ENCODE peak calls at places on chromosomes 12 and 14, in nine cellular contexts. Y is cardiac muscle cell, S is endothelial cell of umbilical vein, K is lung, R is mammary epithelial cell, C is tibial nerve, G is fibroblast of lung, Z is colonic mucosa, L is aorta. W is an unnamed sample. For H3K4me1, the result is how much of the 10 kb centered on the place peaks cover.

GRCh38 chr12:12081836-12082497 is 11.2 kb downstream of the BCL2L14 start:
- DNase-seq in Y (peak), S (peak), K (no peak), R (peak), C (no peak), G (peak), Z (peak), L (no peak), W (no peak)

GRCh38 chr12:57864811-57865751 is 18.6 kb upstream of the CTDSP2 start:
- DNase-seq in Y (peak), S (peak), K (peak), R (peak), C (peak), G (peak), Z (peak), L (peak), W (peak)

GRCh38 chr12:115941362-115941761 is 336.1 kb downstream of the MED13L start:
- DNase-seq in Y (no peak), S (no peak), K (no peak), R (no peak), C (no peak), G (peak), Z (no peak), L (no peak), W (no peak)

GRCh38 chr12:63928305-63928704 is 83.8 kb downstream of the SRGAP1 start:
- DNase-seq in Y (no peak), S (no peak), K (no peak), R (no peak), C (no peak), G (no peak), Z (no peak), L (no peak), W (no peak)

GRCh38 chr14:35240233-35240632 is 51.9 kb upstream of the PSMA6 start:
- DNase-seq in Y (no peak), S (no peak), K (no peak), R (no peak), C (no peak), G (no peak), Z (no peak), L (no peak), W (no peak)

GRCh38 chr14:75032939-75033338 is 18.3 kb downstream of the MLH3 start:
- DNase-seq in Y (no peak), S (no peak), K (no peak), R (no peak), C (no peak), G (no peak), Z (no peak), L (no peak), W (no peak)

GRCh38 chr12:69024413-69024812 is 91.4 kb upstream of the CPM start:
- DNase-seq in Y (no peak), S (no peak), K (peak), R (peak), C (no peak), G (peak), Z (peak), L (no peak), W (no peak)

GRCh38 chr14:63632932-63633514 is 8.6 kb downstream of the WDR89 start:
- DNase-seq in Y (no peak), S (peak), K (no peak), R (no peak), C (no peak), G (peak), Z (no peak), L (no peak), W (no peak)

GRCh38 chr14:65366802-65367570 is 45.5 kb upstream of the FUT8 start:
- DNase-seq in Y (no peak), S (no peak), K (no peak), R (no peak), C (no peak), G (no peak), Z (no peak), L (no peak), W (no peak)

GRCh38 chr14:65370890-65371289 is 41.6 kb upstream of the FUT8 start:
- DNase-seq in Y (no peak), S (no peak), K (no peak), R (no peak), C (no peak), G (no peak), Z (no peak), L (no peak), W (no peak)

GRCh38 chr14:65371784-65372183 is 40.7 kb upstream of the FUT8 start:
- DNase-seq in Y (no peak), S (no peak), K (no peak), R (no peak), C (no peak), G (no peak), Z (no peak), L (no peak), W (no peak)

GRCh38 chr14:65373011-65373670 is 39.4 kb upstream of the FUT8 start:
- DNase-seq in Y (no peak), S (no peak), K (no peak), R (peak), C (no peak), G (no peak), Z (no peak), L (no peak), W (no peak)

GRCh38 chr14:65369560-65369959 is 43.0 kb upstream of the FUT8 start:
- DNase-seq in Y (no peak), S (no peak), K (no peak), R (no peak), C (no peak), G (no peak), Z (no peak), L (no peak), W (no peak)
- H3K4me1 ChIP-seq in Y (under half), S (under half), K (under half), R (under half), C (under half), G (under half), Z (under half), L (under half), W (under half)

DNA sequence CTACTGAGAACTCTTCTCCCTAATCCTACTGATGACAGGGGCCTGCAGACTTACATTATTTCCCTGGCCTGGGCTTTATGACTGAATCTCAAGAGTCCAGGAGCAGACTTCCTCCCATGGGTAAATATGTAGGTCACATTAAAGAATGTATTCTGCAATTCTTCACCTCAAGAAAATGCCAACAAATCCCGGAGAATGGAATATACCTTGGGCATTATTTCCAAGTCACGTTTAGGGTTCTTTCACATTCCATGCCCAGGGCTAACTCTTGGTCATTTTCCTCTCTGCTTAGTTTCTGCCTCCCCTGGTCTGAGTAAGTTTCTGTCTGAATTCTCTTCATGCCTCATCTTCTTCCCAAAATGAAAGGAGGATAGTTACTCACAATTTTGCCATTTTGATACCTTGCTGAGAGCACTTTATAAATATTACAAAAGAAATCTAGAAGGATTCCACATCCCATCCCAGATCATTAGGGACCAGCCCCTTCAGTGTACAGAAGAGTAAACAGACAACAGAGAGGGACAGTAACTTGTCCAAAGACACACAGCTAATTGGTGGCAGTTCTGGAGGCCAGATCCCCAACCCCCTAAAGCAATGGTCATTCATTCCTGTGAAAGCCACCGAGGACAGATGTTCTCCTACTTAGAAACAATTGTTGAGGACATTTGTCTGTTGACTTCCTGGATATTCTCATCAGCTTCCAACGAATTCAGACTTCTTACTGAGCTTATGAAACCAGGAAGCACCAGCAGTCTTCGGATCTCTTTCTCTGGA is 605 bp downstream of the PAH start:
- DNase-seq in Y (no peak), S (no peak), K (no peak), R (no peak), C (no peak), G (no peak), Z (no peak), L (no peak), W (no peak)
- H3K4me3 ChIP-seq in Y (no peak), S (no peak), K (no peak), R (no peak), C (no peak), G (no peak), Z (peak), L (no peak), W (no peak)

GRCh38 chr14:93133476-93133875 is 17.8 kb upstream of the ITPK1 start:
- DNase-seq in Y (no peak), S (no peak), K (no peak), R (peak), C (no peak), G (peak), Z (peak), L (no peak), W (no peak)
- H3K27ac ChIP-seq in Y (no peak), S (no peak), K (no peak), R (no peak), C (no peak), G (no peak), Z (no peak), L (no peak), W (peak)

DNA sequence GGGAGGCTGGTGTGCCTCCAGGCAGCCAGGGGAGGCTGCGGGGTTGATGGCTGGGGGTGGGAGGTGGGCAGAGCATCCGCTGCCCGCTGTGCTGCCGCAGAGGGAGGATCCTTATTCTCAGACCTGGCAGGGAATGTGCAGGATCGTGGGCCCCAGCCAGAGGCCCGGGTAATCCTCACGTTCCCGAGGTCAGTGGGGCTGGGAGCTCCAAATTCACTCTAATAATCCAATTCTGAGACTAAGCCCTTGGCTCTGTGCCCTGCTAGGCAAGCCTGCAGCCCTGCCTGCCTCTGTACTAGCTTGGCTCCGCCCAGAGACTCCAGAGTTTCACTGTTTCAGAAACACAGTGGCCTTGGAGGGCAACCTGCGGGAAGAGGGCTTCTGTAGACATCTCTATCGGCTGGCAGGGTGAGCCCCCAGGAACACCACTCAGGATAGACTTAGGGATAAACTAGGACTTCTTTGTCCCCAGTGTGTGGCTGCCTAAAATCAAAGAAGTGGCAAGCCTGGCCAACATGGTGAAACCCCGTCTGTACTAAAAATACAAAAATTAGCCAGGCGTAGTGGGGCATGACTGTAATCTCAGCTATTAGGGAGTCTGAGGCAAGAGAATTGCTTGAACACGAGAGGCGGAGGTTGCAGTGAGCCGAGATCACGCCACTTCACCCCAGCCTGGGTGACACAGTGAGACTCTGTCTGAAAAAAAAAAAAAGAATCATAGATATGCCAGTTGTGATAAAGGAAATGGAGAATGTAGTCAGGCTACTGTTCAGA is 17.7 kb upstream of the MLEC start:
- DNase-seq in Y (peak), S (no peak), K (no peak), R (peak), C (no peak), G (peak), Z (peak), L (peak), W (peak)
- H3K4me1 ChIP-seq in Y (under half), S (under half), K (under half), R (under half), C (under half), G (under half), Z (under half), L (under half), W (under half)

W was measured in tibial artery.